ENCODE peak calls at places on chromosomes 7 and 10, in ten cellular contexts. U is endothelial cell, B is lower leg skin, K is WERI-Rb-1, A is MM.1S, J is left ventricle myocardium inferior, Z is A549, O is RWPE1, V is progenitor cell of endocrine pancreas, L is dorsolateral prefrontal cortex. H is an unnamed sample.

GRCh38 chr10:132078746-132079345 is 13.1 kb downstream of the JAKMIP3 start:
- DNase-seq in Z (no peak), K (no peak), B (no peak), J (no peak), V (no peak), O (no peak), A (no peak), U (no peak), L (peak), H (no peak)

GRCh38 chr7:139735912-139736595 is 41.7 kb downstream of the HIPK2 start:
- DNase-seq in O (no peak), B (no peak), A (no peak), V (no peak), K (no peak), U (no peak), L (no peak), J (no peak), Z (no peak), H (no peak)

GRCh38 chr7:50349963-50350944 is 45.7 kb downstream of the IKZF1 start:
- DNase-seq in Z (no peak), B (no peak), A (no peak), O (no peak), U (no peak), L (no peak), V (no peak), J (no peak), K (no peak), H (peak)

GRCh38 chr7:123665157-123665556 is 9.5 kb downstream of the LMOD2 start:
- DNase-seq in A (no peak), U (no peak), L (no peak), K (peak), B (no peak), Z (no peak), O (no peak), V (no peak), J (no peak), H (no peak)

GRCh38 chr10:35650894-35651293 is 8.8 kb upstream of the FZD8 start:
- DNase-seq in O (no peak), Z (no peak), L (no peak), U (no peak), A (no peak), B (no peak), K (no peak), V (no peak), J (no peak), H (no peak)

GRCh38 chr7:78435355-78435754 is 636.8 kb downstream of the PHTF2 start:
- DNase-seq in J (no peak), U (no peak), L (no peak), Z (no peak), A (no peak), V (no peak), K (no peak), B (no peak), O (no peak), H (no peak)

GRCh38 chr10:33336606-33337334 is 2.3 kb upstream of the NRP1 start:
- DNase-seq in B (no peak), A (no peak), V (peak), L (no peak), Z (peak), K (peak), U (peak), J (peak), O (peak), H (no peak)

GRCh38 chr10:23095404-23095965 is at the start of gene MSRB2:
- DNase-seq in L (peak), O (peak), V (peak), B (peak), U (peak), Z (peak), A (peak), J (peak), K (peak), H (peak)

GRCh38 chr7:65471587-65471986 is 97.9 kb downstream of the ZNF92 start:
- DNase-seq in K (no peak), O (no peak), J (no peak), V (no peak), A (no peak), L (no peak), U (no peak), Z (no peak), B (no peak), H (no peak)

GRCh38 chr10:49280001-49280408 is 19.0 kb upstream of the C10orf71 start:
- DNase-seq in B (no peak), V (no peak), O (no peak), A (no peak), J (no peak), Z (no peak), U (no peak), K (no peak), L (no peak), H (peak)

GRCh38 chr7:44376429-44377133 is 51.2 kb upstream of the CAMK2B start:
- DNase-seq in B (no peak), K (no peak), V (no peak), U (no peak), J (no peak), O (no peak), A (no peak), Z (no peak), L (no peak), H (no peak)

GRCh38 chr7:117176311-117176710 is 146.5 kb downstream of the WNT2 start:
- DNase-seq in V (no peak), Z (no peak), L (no peak), O (no peak), J (no peak), K (no peak), U (no peak), A (no peak), B (no peak), H (no peak)

GRCh38 chr7:117172283-117172682 is 150.6 kb downstream of the WNT2 start:
- DNase-seq in B (no peak), L (no peak), K (no peak), U (no peak), O (no peak), Z (no peak), A (no peak), J (no peak), V (no peak), H (no peak)

GRCh38 chr7:117173001-117173400 is 149.9 kb downstream of the WNT2 start:
- DNase-seq in J (no peak), O (no peak), Z (no peak), A (no peak), B (no peak), L (no peak), K (no peak), V (no peak), U (no peak), H (no peak)

GRCh38 chr7:117169907-117170306 is 153.0 kb downstream of the WNT2 start:
- DNase-seq in J (no peak), U (no peak), Z (peak), V (no peak), A (no peak), O (peak), L (no peak), B (no peak), K (no peak), H (no peak)

GRCh38 chr7:117171106-117171505 is 151.8 kb downstream of the WNT2 start:
- DNase-seq in A (no peak), U (no peak), V (no peak), J (no peak), L (no peak), Z (peak), O (no peak), B (no peak), K (no peak), H (no peak)
- TF ChIP-seq CTCF in A (peak), U (no peak), V (peak), J (no peak), L (no peak), Z (no peak), O (no peak), B (no peak), K (no peak), H (no peak)

DNA sequence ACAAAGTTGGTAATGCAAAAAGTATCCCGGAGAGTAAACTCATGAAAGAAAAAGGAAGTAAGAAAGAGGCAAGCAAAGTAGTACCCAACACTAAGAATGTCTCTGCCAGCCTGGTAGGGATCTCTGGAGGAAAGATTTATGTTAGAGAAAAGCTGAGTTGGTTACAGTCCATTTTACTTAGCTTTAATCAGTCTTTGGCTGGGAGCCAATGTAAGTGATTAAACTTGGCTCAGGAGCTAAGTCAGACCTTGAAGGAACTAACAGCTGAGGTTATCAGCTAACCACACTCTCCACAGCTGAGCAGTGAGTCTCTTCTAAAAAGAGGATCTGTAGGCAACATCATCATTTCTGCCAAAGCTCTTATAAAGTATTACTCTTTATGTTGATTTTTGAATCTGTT is 148.0 kb downstream of the ANKRD7 start:
- DNase-seq in J (no peak), K (peak), V (no peak), O (no peak), A (peak), Z (no peak), U (no peak), B (no peak), L (no peak), H (no peak)
- TF ChIP-seq CTCF in J (no peak), K (no peak), V (no peak), O (no peak), A (no peak), Z (no peak), U (no peak), B (no peak), L (no peak), H (no peak)

GRCh38 chr7:153004341-153004740 is 244.8 kb downstream of the ACTR3B start:
- DNase-seq in U (no peak), J (no peak), Z (no peak), L (no peak), V (no peak), A (no peak), K (no peak), B (no peak), O (no peak), H (no peak)

GRCh38 chr7:153006452-153006851 is 246.9 kb downstream of the ACTR3B start:
- DNase-seq in A (no peak), K (no peak), Z (no peak), L (no peak), V (no peak), O (no peak), U (no peak), J (no peak), B (no peak), H (no peak)

GRCh38 chr7:153005750-153006149 is 246.2 kb downstream of the ACTR3B start:
- DNase-seq in A (no peak), V (no peak), K (no peak), Z (no peak), U (no peak), L (no peak), O (no peak), J (no peak), B (no peak), H (no peak)

GRCh38 chr7:153010416-153010815 is 250.9 kb downstream of the ACTR3B start:
- DNase-seq in K (no peak), A (no peak), V (no peak), U (no peak), Z (no peak), O (no peak), J (no peak), L (no peak), B (no peak), H (no peak)

GRCh38 chr7:153006911-153007310 is 247.4 kb downstream of the ACTR3B start:
- DNase-seq in B (no peak), Z (no peak), L (no peak), J (no peak), U (no peak), A (no peak), O (no peak), V (no peak), K (no peak), H (no peak)
- TF ChIP-seq CTCF in B (no peak), Z (no peak), L (no peak), J (no peak), U (no peak), A (no peak), O (no peak), V (no peak), K (no peak), H (no peak)

DNA sequence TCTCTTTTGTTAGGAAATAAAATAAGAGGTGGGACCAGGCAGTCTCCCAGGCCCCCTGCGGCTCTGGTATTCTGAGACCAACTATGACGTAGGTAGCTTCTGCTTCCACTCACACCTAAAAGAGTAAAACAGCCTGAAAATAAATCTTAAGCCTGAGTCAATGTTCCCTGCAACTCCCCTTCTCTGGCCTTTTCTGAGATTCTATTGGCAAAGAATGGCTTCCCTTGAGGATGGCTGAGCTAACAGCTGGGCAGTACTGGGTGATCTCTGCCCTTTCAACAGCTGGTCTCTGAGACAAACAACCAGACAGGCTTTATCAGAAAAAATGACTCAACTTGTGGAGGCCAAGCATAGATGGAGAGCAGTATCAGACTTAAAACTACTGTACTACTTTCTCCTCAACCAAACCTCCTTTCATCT is 58.7 kb downstream of the CREB3L2 start:
- DNase-seq in O (no peak), L (no peak), V (no peak), J (peak), B (no peak), Z (no peak), U (no peak), A (no peak), K (no peak), H (no peak)
- TF ChIP-seq CTCF in O (no peak), L (no peak), V (no peak), J (no peak), B (no peak), Z (no peak), U (no peak), A (no peak), K (no peak), H (no peak)

GRCh38 chr7:68146970-68147369 is 1150.3 kb downstream of the TYW1 start:
- DNase-seq in U (no peak), K (no peak), O (no peak), V (no peak), J (no peak), Z (no peak), L (no peak), A (no peak), B (no peak), H (no peak)

GRCh38 chr7:68147621-68148238 is 1151.1 kb downstream of the TYW1 start:
- DNase-seq in V (no peak), L (no peak), K (no peak), Z (no peak), U (no peak), J (no peak), A (no peak), O (no peak), B (no peak), H (no peak)

GRCh38 chr7:68148440-68148839 is 1151.8 kb downstream of the TYW1 start:
- DNase-seq in V (no peak), A (no peak), O (no peak), K (no peak), U (no peak), Z (no peak), B (no peak), L (no peak), J (no peak), H (no peak)

GRCh38 chr7:68143345-68143744 is 1146.7 kb downstream of the TYW1 start:
- DNase-seq in L (no peak), O (no peak), J (no peak), Z (no peak), B (no peak), V (no peak), A (no peak), U (no peak), K (no peak), H (no peak)
- TF ChIP-seq CTCF in L (no peak), O (no peak), J (no peak), Z (no peak), B (no peak), V (no peak), A (no peak), U (no peak), K (no peak), H (no peak)